ENCODE peak calls at places on chromosomes 3 and 15, in nine cellular contexts. One of them, this sample, is unnamed.

GRCh38 chr3:34584971-34585370 is 786.5 kb downstream of the PDCD6IP start:
- DNase-seq in neural progenitor cell: no peak
- DNase-seq in WTC11: no peak
- DNase-seq in right lobe of liver: no peak
- DNase-seq in stomach: no peak
- DNase-seq in glutamatergic neuron: no peak
- DNase-seq in mucosa of descending colon: no peak
- DNase-seq in neural crest cell: no peak
- DNase-seq in MM.1S: no peak
- DNase-seq in this sample: no peak

GRCh38 chr15:95644476-95644875 is 686.0 kb upstream of the NR2F2 start:
- DNase-seq in neural progenitor cell: no peak
- DNase-seq in WTC11: no peak
- DNase-seq in neural crest cell: no peak
- DNase-seq in right lobe of liver: no peak
- DNase-seq in stomach: no peak
- DNase-seq in MM.1S: no peak
- DNase-seq in mucosa of descending colon: no peak
- DNase-seq in glutamatergic neuron: no peak
- DNase-seq in this sample: no peak

GRCh38 chr15:72919936-72920455 is 132.3 kb upstream of the NEO1 start:
- DNase-seq in WTC11: no peak
- DNase-seq in MM.1S: no peak
- DNase-seq in stomach: no peak
- DNase-seq in neural progenitor cell: no peak
- DNase-seq in neural crest cell: no peak
- DNase-seq in mucosa of descending colon: no peak
- DNase-seq in glutamatergic neuron: no peak
- DNase-seq in right lobe of liver: no peak
- DNase-seq in this sample: no peak

GRCh38 chr3:60431599-60431958 is 819.7 kb downstream of the FHIT start:
- DNase-seq in neural progenitor cell: peak
- DNase-seq in glutamatergic neuron: no peak
- DNase-seq in MM.1S: no peak
- DNase-seq in stomach: no peak
- DNase-seq in mucosa of descending colon: no peak
- DNase-seq in right lobe of liver: no peak
- DNase-seq in WTC11: peak
- DNase-seq in neural crest cell: no peak
- DNase-seq in this sample: no peak

GRCh38 chr15:63000706-63001105 is 41.8 kb upstream of the TPM1 start:
- DNase-seq in mucosa of descending colon: no peak
- DNase-seq in neural crest cell: no peak
- DNase-seq in stomach: no peak
- DNase-seq in glutamatergic neuron: no peak
- DNase-seq in WTC11: no peak
- DNase-seq in right lobe of liver: no peak
- DNase-seq in MM.1S: no peak
- DNase-seq in neural progenitor cell: no peak
- DNase-seq in this sample: no peak

GRCh38 chr3:108548304-108548703 is 37.9 kb upstream of the MYH15 start:
- DNase-seq in neural crest cell: no peak
- DNase-seq in neural progenitor cell: no peak
- DNase-seq in WTC11: no peak
- DNase-seq in glutamatergic neuron: no peak
- DNase-seq in MM.1S: no peak
- DNase-seq in stomach: no peak
- DNase-seq in right lobe of liver: no peak
- DNase-seq in mucosa of descending colon: no peak
- DNase-seq in this sample: no peak

GRCh38 chr15:60589253-60589652 is 110.3 kb upstream of the ICE2 start:
- DNase-seq in stomach: no peak
- DNase-seq in MM.1S: no peak
- DNase-seq in neural progenitor cell: no peak
- DNase-seq in mucosa of descending colon: no peak
- DNase-seq in WTC11: no peak
- DNase-seq in right lobe of liver: no peak
- DNase-seq in neural crest cell: no peak
- DNase-seq in glutamatergic neuron: no peak
- DNase-seq in this sample: no peak

GRCh38 chr3:100496711-100497261 is 4.4 kb downstream of the TMEM45A start:
- DNase-seq in WTC11: no peak
- DNase-seq in neural crest cell: no peak
- DNase-seq in mucosa of descending colon: no peak
- DNase-seq in right lobe of liver: no peak
- DNase-seq in MM.1S: peak
- DNase-seq in neural progenitor cell: no peak
- DNase-seq in glutamatergic neuron: no peak
- DNase-seq in stomach: no peak
- DNase-seq in this sample: no peak

GRCh38 chr3:171162986-171163723 is 136.6 kb upstream of the SLC2A2 start:
- DNase-seq in stomach: no peak
- DNase-seq in MM.1S: peak
- DNase-seq in neural progenitor cell: peak
- DNase-seq in neural crest cell: no peak
- DNase-seq in mucosa of descending colon: no peak
- DNase-seq in right lobe of liver: no peak
- DNase-seq in WTC11: no peak
- DNase-seq in glutamatergic neuron: no peak
- DNase-seq in this sample: no peak

GRCh38 chr3:67819447-67819846 is 165.0 kb upstream of the SUCLG2 start:
- DNase-seq in glutamatergic neuron: no peak
- DNase-seq in neural crest cell: no peak
- DNase-seq in MM.1S: peak
- DNase-seq in mucosa of descending colon: no peak
- DNase-seq in WTC11: no peak
- DNase-seq in right lobe of liver: no peak
- DNase-seq in neural progenitor cell: peak
- DNase-seq in stomach: no peak
- DNase-seq in this sample: no peak

GRCh38 chr15:29854413-29854812 is 32.1 kb upstream of the TJP1 start:
- DNase-seq in glutamatergic neuron: no peak
- DNase-seq in neural progenitor cell: no peak
- DNase-seq in stomach: no peak
- DNase-seq in WTC11: no peak
- DNase-seq in mucosa of descending colon: no peak
- DNase-seq in MM.1S: no peak
- DNase-seq in neural crest cell: no peak
- DNase-seq in right lobe of liver: no peak
- DNase-seq in this sample: no peak

GRCh38 chr3:122397136-122397645 is 13.2 kb downstream of the FAM162A start:
- DNase-seq in neural crest cell: no peak
- DNase-seq in mucosa of descending colon: no peak
- DNase-seq in stomach: no peak
- DNase-seq in right lobe of liver: no peak
- DNase-seq in glutamatergic neuron: no peak
- DNase-seq in MM.1S: no peak
- DNase-seq in WTC11: no peak
- DNase-seq in neural progenitor cell: no peak
- DNase-seq in this sample: no peak

DNA sequence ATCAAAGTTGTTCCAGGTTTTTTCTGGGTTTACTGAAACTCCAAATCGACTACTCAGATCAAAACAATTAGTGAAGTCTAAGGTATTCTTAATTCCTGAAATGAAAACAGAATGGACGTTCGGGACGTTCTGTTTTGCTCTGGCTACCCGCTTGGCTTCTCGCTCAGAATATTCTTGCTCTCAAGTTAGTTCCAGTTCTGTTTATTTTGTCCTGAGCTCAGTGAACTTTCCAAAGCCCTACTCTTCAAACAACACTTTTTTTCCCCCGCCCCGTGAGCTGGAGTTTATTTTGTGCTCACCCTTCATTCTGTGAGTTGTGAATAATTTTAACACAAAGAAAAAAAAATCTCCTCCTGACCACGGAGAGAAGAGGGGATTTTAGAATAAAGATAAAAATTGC is 72.6 kb downstream of the SAMMSON start:
- DNase-seq in stomach: peak
- DNase-seq in neural crest cell: no peak
- DNase-seq in mucosa of descending colon: no peak
- DNase-seq in WTC11: no peak
- DNase-seq in neural progenitor cell: no peak
- DNase-seq in right lobe of liver: no peak
- DNase-seq in MM.1S: no peak
- DNase-seq in glutamatergic neuron: no peak
- DNase-seq in this sample: no peak
- TF ChIP-seq CTCF in stomach: no peak
- TF ChIP-seq CTCF in neural crest cell: no peak
- TF ChIP-seq CTCF in mucosa of descending colon: no peak
- TF ChIP-seq CTCF in WTC11: no peak
- TF ChIP-seq CTCF in neural progenitor cell: no peak
- TF ChIP-seq CTCF in right lobe of liver: no peak
- TF ChIP-seq CTCF in MM.1S: no peak
- TF ChIP-seq CTCF in glutamatergic neuron: no peak
- TF ChIP-seq CTCF in this sample: no peak

DNA sequence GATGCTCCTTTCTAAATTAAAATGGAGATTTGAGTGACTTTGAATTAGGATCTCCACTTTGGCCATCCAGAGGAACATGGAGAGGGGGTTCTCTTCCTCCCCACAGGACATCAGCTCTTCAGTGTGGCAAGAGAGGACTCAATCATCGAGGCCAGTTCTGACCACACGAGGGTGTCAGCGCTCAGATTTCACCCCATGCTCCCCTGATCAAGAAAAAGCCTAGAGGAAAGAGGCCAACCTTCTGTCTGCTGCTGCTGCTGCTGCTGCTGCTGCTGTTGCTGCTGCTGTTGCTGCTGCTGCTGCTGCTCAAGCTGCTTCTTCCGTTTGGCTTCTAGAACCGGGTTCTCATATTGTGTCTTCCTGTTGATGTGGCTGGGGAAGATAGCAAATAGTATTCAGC is 599.1 kb downstream of the MAGI1 start:
- DNase-seq in WTC11: peak
- DNase-seq in mucosa of descending colon: peak
- DNase-seq in right lobe of liver: peak
- DNase-seq in stomach: peak
- DNase-seq in MM.1S: peak
- DNase-seq in neural progenitor cell: peak
- DNase-seq in neural crest cell: peak
- DNase-seq in glutamatergic neuron: peak
- DNase-seq in this sample: no peak
- TF ChIP-seq CTCF in WTC11: peak
- TF ChIP-seq CTCF in mucosa of descending colon: no peak
- TF ChIP-seq CTCF in right lobe of liver: peak
- TF ChIP-seq CTCF in stomach: peak
- TF ChIP-seq CTCF in MM.1S: peak
- TF ChIP-seq CTCF in neural progenitor cell: peak
- TF ChIP-seq CTCF in neural crest cell: peak
- TF ChIP-seq CTCF in glutamatergic neuron: peak
- TF ChIP-seq CTCF in this sample: peak

GRCh38 chr3:177574232-177574856 is 377.1 kb upstream of the TBL1XR1 start:
- DNase-seq in right lobe of liver: peak
- DNase-seq in WTC11: peak
- DNase-seq in stomach: peak
- DNase-seq in glutamatergic neuron: peak
- DNase-seq in MM.1S: no peak
- DNase-seq in neural crest cell: peak
- DNase-seq in neural progenitor cell: peak
- DNase-seq in mucosa of descending colon: peak
- DNase-seq in this sample: peak

GRCh38 chr3:177580437-177580836 is 383.2 kb upstream of the TBL1XR1 start:
- DNase-seq in WTC11: no peak
- DNase-seq in MM.1S: no peak
- DNase-seq in neural crest cell: no peak
- DNase-seq in mucosa of descending colon: no peak
- DNase-seq in glutamatergic neuron: no peak
- DNase-seq in stomach: no peak
- DNase-seq in neural progenitor cell: no peak
- DNase-seq in right lobe of liver: no peak
- DNase-seq in this sample: no peak

GRCh38 chr3:177579419-177579818 is 382.1 kb upstream of the TBL1XR1 start:
- DNase-seq in mucosa of descending colon: no peak
- DNase-seq in stomach: no peak
- DNase-seq in MM.1S: no peak
- DNase-seq in neural crest cell: no peak
- DNase-seq in glutamatergic neuron: no peak
- DNase-seq in neural progenitor cell: no peak
- DNase-seq in WTC11: no peak
- DNase-seq in right lobe of liver: no peak
- DNase-seq in this sample: no peak

GRCh38 chr3:177576754-177577153 is 379.5 kb upstream of the TBL1XR1 start:
- DNase-seq in stomach: no peak
- DNase-seq in neural crest cell: no peak
- DNase-seq in glutamatergic neuron: no peak
- DNase-seq in MM.1S: no peak
- DNase-seq in right lobe of liver: no peak
- DNase-seq in neural progenitor cell: no peak
- DNase-seq in WTC11: no peak
- DNase-seq in mucosa of descending colon: no peak
- DNase-seq in this sample: no peak

DNA sequence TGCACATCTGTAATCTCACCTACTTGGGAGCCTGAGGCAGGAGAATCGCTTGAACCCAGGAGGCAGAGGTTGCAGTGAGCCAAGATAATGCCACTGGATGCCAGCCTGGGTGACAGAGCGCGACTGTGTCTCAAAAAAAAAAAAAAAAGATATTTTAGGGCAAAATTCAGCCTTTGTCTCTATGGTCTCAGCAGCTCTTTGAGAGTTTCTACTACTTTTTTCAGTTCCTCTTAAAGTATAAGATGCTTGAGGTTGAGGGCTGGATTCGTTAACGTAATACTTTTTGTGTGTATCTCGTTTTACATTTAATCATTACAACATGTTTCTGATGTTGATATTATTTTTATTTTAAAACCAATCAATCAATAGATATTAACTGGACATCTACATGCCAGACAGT is 381.2 kb upstream of the TBL1XR1 start:
- DNase-seq in stomach: no peak
- DNase-seq in neural crest cell: no peak
- DNase-seq in neural progenitor cell: no peak
- DNase-seq in WTC11: no peak
- DNase-seq in right lobe of liver: no peak
- DNase-seq in MM.1S: no peak
- DNase-seq in mucosa of descending colon: no peak
- DNase-seq in glutamatergic neuron: no peak
- DNase-seq in this sample: no peak
- TF ChIP-seq CTCF in stomach: no peak
- TF ChIP-seq CTCF in neural crest cell: no peak
- TF ChIP-seq CTCF in neural progenitor cell: no peak
- TF ChIP-seq CTCF in WTC11: no peak
- TF ChIP-seq CTCF in right lobe of liver: no peak
- TF ChIP-seq CTCF in MM.1S: no peak
- TF ChIP-seq CTCF in mucosa of descending colon: no peak
- TF ChIP-seq CTCF in glutamatergic neuron: no peak
- TF ChIP-seq CTCF in this sample: no peak

DNA sequence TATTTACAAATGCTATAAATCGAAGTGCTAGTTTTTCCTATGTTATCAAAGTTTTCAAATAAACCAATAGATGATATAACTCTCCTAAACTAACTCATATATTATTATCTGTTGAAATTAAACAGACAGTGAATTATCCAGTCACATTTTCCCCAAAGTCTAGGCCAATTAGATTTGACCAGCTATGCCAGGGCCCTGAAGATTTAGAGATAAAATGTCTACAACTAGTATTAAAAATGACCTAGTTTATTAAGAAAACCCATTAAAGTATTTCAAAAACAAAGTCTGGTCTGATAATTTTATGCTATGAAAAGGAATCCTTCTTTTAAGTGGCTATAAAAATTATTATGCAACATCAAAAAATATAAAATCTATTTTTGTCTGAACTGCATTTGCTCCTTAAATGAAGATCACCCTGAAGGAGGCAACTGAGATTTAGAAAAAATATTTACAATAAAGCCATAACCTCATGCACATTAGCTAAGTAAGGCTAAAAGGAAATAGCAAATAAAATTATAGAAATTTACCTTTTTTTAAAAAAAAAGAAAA is 83.4 kb upstream of the MEX3B start:
- DNase-seq in glutamatergic neuron: no peak
- DNase-seq in stomach: no peak
- DNase-seq in MM.1S: no peak
- DNase-seq in neural progenitor cell: no peak
- DNase-seq in right lobe of liver: no peak
- DNase-seq in WTC11: no peak
- DNase-seq in neural crest cell: no peak
- DNase-seq in mucosa of descending colon: no peak
- DNase-seq in this sample: no peak
- TF ChIP-seq CTCF in glutamatergic neuron: no peak
- TF ChIP-seq CTCF in stomach: no peak
- TF ChIP-seq CTCF in MM.1S: no peak
- TF ChIP-seq CTCF in neural progenitor cell: no peak
- TF ChIP-seq CTCF in right lobe of liver: no peak
- TF ChIP-seq CTCF in WTC11: no peak
- TF ChIP-seq CTCF in neural crest cell: no peak
- TF ChIP-seq CTCF in mucosa of descending colon: no peak
- TF ChIP-seq CTCF in this sample: no peak

This sample was measured in lung.